ENCODE peak calls at places on chromosomes 6 and 20, in five cellular contexts. One of them, this sample, is unnamed. For H3K27me3, the result is how much of the 10 kb centered on the place peaks cover.

GRCh38 chr20:33721391-33722140 is 1.5 kb upstream of the PXMP4 start:
- DNase-seq in mammary epithelial cell: no peak
- DNase-seq in heart left ventricle: no peak
- DNase-seq in breast epithelium: no peak
- DNase-seq in Peyer's patch: no peak
- DNase-seq in this sample: no peak

GRCh38 chr6:30682181-30683117 is 4.0 kb downstream of the PPP1R18 start:
- DNase-seq in mammary epithelial cell: peak
- DNase-seq in Peyer's patch: peak
- DNase-seq in heart left ventricle: peak
- DNase-seq in breast epithelium: no peak
- DNase-seq in this sample: peak

GRCh38 chr6:90025418-90026089 is 131.3 kb downstream of the GJA10 start:
- DNase-seq in breast epithelium: no peak
- DNase-seq in Peyer's patch: no peak
- DNase-seq in mammary epithelial cell: peak
- DNase-seq in heart left ventricle: no peak
- DNase-seq in this sample: peak

GRCh38 chr6:134823635-134824034 is 126.3 kb downstream of the ALDH8A1 start:
- DNase-seq in Peyer's patch: no peak
- DNase-seq in breast epithelium: no peak
- DNase-seq in heart left ventricle: no peak
- DNase-seq in mammary epithelial cell: no peak
- DNase-seq in this sample: no peak

GRCh38 chr6:159713984-159714383 is 13.3 kb upstream of the WTAP start:
- DNase-seq in breast epithelium: no peak
- DNase-seq in Peyer's patch: no peak
- DNase-seq in mammary epithelial cell: no peak
- DNase-seq in heart left ventricle: no peak
- DNase-seq in this sample: no peak

GRCh38 chr20:61566691-61567090 is 314.6 kb downstream of the CDH4 start:
- DNase-seq in heart left ventricle: no peak
- DNase-seq in breast epithelium: no peak
- DNase-seq in mammary epithelial cell: no peak
- DNase-seq in Peyer's patch: peak
- DNase-seq in this sample: no peak

GRCh38 chr6:42509765-42510164 is 54.1 kb upstream of the UBR2 start:
- DNase-seq in Peyer's patch: no peak
- DNase-seq in breast epithelium: no peak
- DNase-seq in mammary epithelial cell: no peak
- DNase-seq in heart left ventricle: no peak
- DNase-seq in this sample: no peak

GRCh38 chr6:106677282-106677681 is 47.9 kb downstream of the QRSL1 start:
- DNase-seq in mammary epithelial cell: no peak
- DNase-seq in heart left ventricle: no peak
- DNase-seq in breast epithelium: no peak
- DNase-seq in Peyer's patch: no peak
- DNase-seq in this sample: no peak

GRCh38 chr6:165618241-165618640 is 44.8 kb downstream of the PDE10A start:
- DNase-seq in breast epithelium: no peak
- DNase-seq in Peyer's patch: no peak
- DNase-seq in heart left ventricle: no peak
- DNase-seq in mammary epithelial cell: no peak
- DNase-seq in this sample: no peak

GRCh38 chr6:158751842-158752424 is 67.2 kb downstream of the EZR start:
- DNase-seq in breast epithelium: no peak
- DNase-seq in Peyer's patch: peak
- DNase-seq in mammary epithelial cell: no peak
- DNase-seq in heart left ventricle: no peak
- DNase-seq in this sample: no peak

GRCh38 chr6:4447646-4448315 is 312.4 kb upstream of the ECI2 start:
- DNase-seq in heart left ventricle: no peak
- DNase-seq in mammary epithelial cell: no peak
- DNase-seq in Peyer's patch: no peak
- DNase-seq in breast epithelium: no peak
- DNase-seq in this sample: no peak

GRCh38 chr6:77829736-77830135 is 176.9 kb downstream of the MEI4 start:
- DNase-seq in heart left ventricle: no peak
- DNase-seq in mammary epithelial cell: no peak
- DNase-seq in Peyer's patch: no peak
- DNase-seq in breast epithelium: no peak
- DNase-seq in this sample: no peak

GRCh38 chr6:132763269-132763668 is 5.6 kb upstream of the VNN2 start:
- DNase-seq in heart left ventricle: peak
- DNase-seq in mammary epithelial cell: no peak
- DNase-seq in breast epithelium: no peak
- DNase-seq in Peyer's patch: no peak
- DNase-seq in this sample: no peak

GRCh38 chr6:54481096-54481495 is 172.9 kb downstream of the TINAG start:
- DNase-seq in mammary epithelial cell: no peak
- DNase-seq in Peyer's patch: peak
- DNase-seq in breast epithelium: no peak
- DNase-seq in heart left ventricle: no peak
- DNase-seq in this sample: no peak

GRCh38 chr6:161313940-161314509 is 40.2 kb upstream of the AGPAT4 start:
- DNase-seq in Peyer's patch: no peak
- DNase-seq in heart left ventricle: no peak
- DNase-seq in breast epithelium: no peak
- DNase-seq in mammary epithelial cell: no peak
- DNase-seq in this sample: no peak

GRCh38 chr20:45392733-45393132 is 14.6 kb upstream of the TP53TG5 start:
- DNase-seq in breast epithelium: no peak
- DNase-seq in mammary epithelial cell: no peak
- DNase-seq in Peyer's patch: no peak
- DNase-seq in heart left ventricle: no peak
- DNase-seq in this sample: no peak

GRCh38 chr6:46234156-46234556 is 63.4 kb upstream of the ENPP5 start:
- DNase-seq in breast epithelium: no peak
- DNase-seq in mammary epithelial cell: no peak
- DNase-seq in Peyer's patch: no peak
- DNase-seq in heart left ventricle: peak
- DNase-seq in this sample: no peak

GRCh38 chr20:23260181-23260840 is 90.3 kb upstream of the NXT1 start:
- DNase-seq in Peyer's patch: no peak
- DNase-seq in mammary epithelial cell: no peak
- DNase-seq in heart left ventricle: no peak
- DNase-seq in breast epithelium: no peak
- DNase-seq in this sample: no peak

GRCh38 chr6:71902261-71902660 is 15.9 kb downstream of the RIMS1 start:
- DNase-seq in breast epithelium: no peak
- DNase-seq in Peyer's patch: no peak
- DNase-seq in heart left ventricle: no peak
- DNase-seq in mammary epithelial cell: no peak
- DNase-seq in this sample: no peak

GRCh38 chr6:39794231-39794630 is 2.1 kb downstream of the DAAM2 start:
- DNase-seq in heart left ventricle: no peak
- DNase-seq in mammary epithelial cell: no peak
- DNase-seq in Peyer's patch: no peak
- DNase-seq in breast epithelium: no peak
- DNase-seq in this sample: no peak

GRCh38 chr20:25220021-25220730 is 24.7 kb downstream of the ENTPD6 start:
- DNase-seq in heart left ventricle: no peak
- DNase-seq in Peyer's patch: no peak
- DNase-seq in mammary epithelial cell: no peak
- DNase-seq in breast epithelium: no peak
- DNase-seq in this sample: peak

GRCh38 chr20:59000326-59000725 is 6.7 kb downstream of the CTSZ start:
- DNase-seq in breast epithelium: no peak
- DNase-seq in Peyer's patch: no peak
- DNase-seq in mammary epithelial cell: no peak
- DNase-seq in heart left ventricle: no peak
- DNase-seq in this sample: no peak

GRCh38 chr20:59002874-59003399 is 4.1 kb downstream of the CTSZ start:
- DNase-seq in mammary epithelial cell: no peak
- DNase-seq in breast epithelium: no peak
- DNase-seq in Peyer's patch: no peak
- DNase-seq in heart left ventricle: peak
- DNase-seq in this sample: no peak

GRCh38 chr20:59001449-59002171 is 5.4 kb downstream of the CTSZ start:
- DNase-seq in heart left ventricle: peak
- DNase-seq in mammary epithelial cell: no peak
- DNase-seq in breast epithelium: no peak
- DNase-seq in Peyer's patch: no peak
- DNase-seq in this sample: no peak

GRCh38 chr20:59002388-59002787 is 4.7 kb downstream of the CTSZ start:
- DNase-seq in breast epithelium: no peak
- DNase-seq in heart left ventricle: peak
- DNase-seq in mammary epithelial cell: no peak
- DNase-seq in Peyer's patch: no peak
- DNase-seq in this sample: no peak

GRCh38 chr20:59001068-59001448 is 6.0 kb downstream of the CTSZ start:
- DNase-seq in Peyer's patch: no peak
- DNase-seq in heart left ventricle: no peak
- DNase-seq in mammary epithelial cell: no peak
- DNase-seq in breast epithelium: no peak
- DNase-seq in this sample: no peak
- H3K4me3 ChIP-seq in Peyer's patch: no peak
- H3K4me3 ChIP-seq in heart left ventricle: no peak
- H3K4me3 ChIP-seq in mammary epithelial cell: no peak
- H3K4me3 ChIP-seq in breast epithelium: no peak
- H3K4me3 ChIP-seq in this sample: no peak

DNA sequence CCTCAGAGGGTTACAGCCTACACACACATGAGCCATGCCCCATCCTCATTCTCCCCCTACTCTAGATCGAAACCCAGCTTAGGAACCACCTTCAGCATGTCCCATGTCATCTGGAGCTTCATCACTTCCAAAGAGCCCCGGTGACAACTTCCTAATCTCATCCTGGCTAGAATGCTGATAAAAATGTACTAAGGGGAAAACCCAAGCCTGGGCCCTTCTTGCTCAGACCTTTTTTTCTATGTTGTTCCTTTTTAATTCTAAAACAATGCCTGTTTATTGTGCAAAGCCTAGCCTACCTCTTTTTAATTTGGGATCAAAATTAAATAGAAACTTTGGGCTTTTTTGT is 44.1 kb upstream of the NT5E start:
- DNase-seq in Peyer's patch: no peak
- DNase-seq in breast epithelium: no peak
- DNase-seq in mammary epithelial cell: no peak
- DNase-seq in heart left ventricle: no peak
- DNase-seq in this sample: no peak
- H3K27ac ChIP-seq in Peyer's patch: peak
- H3K27ac ChIP-seq in breast epithelium: no peak
- H3K27ac ChIP-seq in mammary epithelial cell: peak
- H3K27ac ChIP-seq in heart left ventricle: no peak
- H3K27ac ChIP-seq in this sample: no peak

DNA sequence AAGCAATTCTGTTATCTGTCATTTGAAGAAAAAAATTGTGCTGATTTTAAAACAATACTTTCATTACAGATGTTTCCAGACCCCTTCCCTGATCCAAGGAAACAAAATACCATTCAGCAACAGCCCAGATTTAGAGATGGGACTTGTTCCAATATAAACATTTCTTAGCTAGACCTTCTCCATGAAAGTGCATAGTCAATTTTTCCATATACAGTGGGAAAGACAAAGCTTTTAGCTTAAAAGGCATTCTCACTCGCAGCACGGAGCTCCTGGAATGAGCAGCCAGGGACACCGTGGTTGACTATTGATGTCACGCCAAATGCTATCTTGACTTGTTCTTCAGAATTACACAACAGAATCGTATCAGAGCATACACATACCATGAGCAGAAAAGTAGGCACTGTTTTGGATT is 21.5 kb downstream of the LAMA4 start:
- DNase-seq in breast epithelium: no peak
- DNase-seq in mammary epithelial cell: no peak
- DNase-seq in Peyer's patch: no peak
- DNase-seq in heart left ventricle: peak
- DNase-seq in this sample: peak
- H3K27me3 ChIP-seq in breast epithelium: under half
- H3K27me3 ChIP-seq in mammary epithelial cell: under half
- H3K27me3 ChIP-seq in Peyer's patch: under half
- H3K27me3 ChIP-seq in heart left ventricle: under half
- H3K27me3 ChIP-seq in this sample: under half

DNA sequence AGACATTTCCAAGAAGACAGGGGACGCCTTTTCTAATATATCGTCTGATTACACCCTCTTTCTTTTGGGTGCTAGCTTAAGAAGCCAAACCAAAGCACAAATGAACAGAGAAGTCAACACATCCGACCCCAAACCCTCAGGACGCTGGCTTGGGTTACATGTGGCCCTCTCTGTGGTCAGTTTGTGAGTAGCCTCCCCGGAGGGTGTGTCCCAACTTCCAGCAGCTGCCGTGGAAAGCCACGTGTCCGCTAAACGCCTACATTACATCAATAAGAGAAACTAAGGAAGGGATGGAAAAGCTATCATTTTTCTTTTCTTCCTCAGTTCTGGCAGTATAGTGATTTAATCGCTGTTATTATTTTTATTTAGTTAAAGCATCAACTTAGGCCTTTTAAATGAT is 487 bp upstream of the BMP6 start:
- DNase-seq in breast epithelium: no peak
- DNase-seq in mammary epithelial cell: no peak
- DNase-seq in heart left ventricle: no peak
- DNase-seq in Peyer's patch: no peak
- DNase-seq in this sample: no peak
- H3K4me3 ChIP-seq in breast epithelium: peak
- H3K4me3 ChIP-seq in mammary epithelial cell: no peak
- H3K4me3 ChIP-seq in heart left ventricle: peak
- H3K4me3 ChIP-seq in Peyer's patch: peak
- H3K4me3 ChIP-seq in this sample: peak

DNA sequence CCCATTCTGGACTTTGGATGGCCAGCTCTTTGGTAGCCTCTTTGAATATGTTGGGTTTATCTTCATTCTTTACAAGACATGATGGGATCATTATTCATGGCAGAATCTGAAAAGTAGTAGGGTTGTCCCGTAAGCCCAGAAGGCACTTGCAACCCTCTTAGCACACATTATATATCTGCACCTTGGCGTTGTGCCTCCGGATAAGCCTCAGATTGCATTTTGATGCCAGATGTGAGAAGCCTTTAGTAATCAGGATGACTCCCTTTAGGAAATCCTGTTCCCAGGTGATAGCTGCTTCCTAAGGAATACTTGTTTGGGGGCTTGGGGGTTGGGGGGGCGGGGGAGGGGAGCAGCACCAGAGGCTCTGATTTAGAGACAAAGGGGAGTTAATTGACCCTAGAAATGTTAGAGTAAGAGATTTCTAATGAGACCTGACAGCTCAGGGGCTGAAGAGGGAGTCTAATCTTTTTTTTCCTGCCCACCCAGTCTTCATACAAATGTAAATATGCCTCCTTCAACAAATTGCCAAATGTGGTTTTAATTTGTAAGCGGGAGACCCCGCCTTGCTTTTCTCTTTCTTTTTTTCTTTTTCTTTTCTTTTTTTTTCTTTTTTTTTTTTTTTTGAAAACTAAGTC is 55.1 kb downstream of the JAG1 start:
- DNase-seq in heart left ventricle: no peak
- DNase-seq in breast epithelium: no peak
- DNase-seq in Peyer's patch: no peak
- DNase-seq in mammary epithelial cell: no peak
- DNase-seq in this sample: no peak
- H3K27ac ChIP-seq in heart left ventricle: no peak
- H3K27ac ChIP-seq in breast epithelium: no peak
- H3K27ac ChIP-seq in Peyer's patch: no peak
- H3K27ac ChIP-seq in mammary epithelial cell: peak
- H3K27ac ChIP-seq in this sample: no peak